ENCODE peak calls at places on chromosomes 13 and 19, in eight cellular contexts. One of them, this sample, is unnamed.

GRCh38 chr13:21208755-21209154 is 32.3 kb downstream of the MRPL57 start:
- DNase-seq in C1 segment of cervical spinal cord: no peak
- DNase-seq in activated CD4-positive, alpha-beta T cell treated with anti-CD3 and anti-CD28 coated beads, Interleukin-2, amount 50 U/mL, for 1 hour: no peak
- DNase-seq in NCI-H1417: no peak
- DNase-seq in ovary: no peak
- DNase-seq in stimulated activated CD4-positive, alpha-beta T cell treated with anti-CD3 and anti-CD28 coated beads, Interleukin-2, amount 100 ng/mL, for 48 hours: no peak
- DNase-seq in activated CD8-positive, alpha-beta T cell treated with anti-CD3 and anti-CD28 coated beads for 36 hours: no peak
- DNase-seq in myocyte: no peak
- DNase-seq in this sample: no peak

GRCh38 chr19:35805518-35806102 is 7.0 kb downstream of the PRODH2 start:
- DNase-seq in myocyte: peak
- DNase-seq in activated CD4-positive, alpha-beta T cell treated with anti-CD3 and anti-CD28 coated beads, Interleukin-2, amount 50 U/mL, for 1 hour: no peak
- DNase-seq in ovary: no peak
- DNase-seq in C1 segment of cervical spinal cord: no peak
- DNase-seq in stimulated activated CD4-positive, alpha-beta T cell treated with anti-CD3 and anti-CD28 coated beads, Interleukin-2, amount 100 ng/mL, for 48 hours: no peak
- DNase-seq in NCI-H1417: peak
- DNase-seq in activated CD8-positive, alpha-beta T cell treated with anti-CD3 and anti-CD28 coated beads for 36 hours: no peak
- DNase-seq in this sample: no peak

GRCh38 chr13:99376132-99376531 is 68.9 kb upstream of the GPR183 start:
- DNase-seq in NCI-H1417: no peak
- DNase-seq in ovary: no peak
- DNase-seq in activated CD4-positive, alpha-beta T cell treated with anti-CD3 and anti-CD28 coated beads, Interleukin-2, amount 50 U/mL, for 1 hour: no peak
- DNase-seq in myocyte: no peak
- DNase-seq in stimulated activated CD4-positive, alpha-beta T cell treated with anti-CD3 and anti-CD28 coated beads, Interleukin-2, amount 100 ng/mL, for 48 hours: no peak
- DNase-seq in activated CD8-positive, alpha-beta T cell treated with anti-CD3 and anti-CD28 coated beads for 36 hours: no peak
- DNase-seq in C1 segment of cervical spinal cord: no peak
- DNase-seq in this sample: no peak

GRCh38 chr13:28336193-28336657 is 158.7 kb downstream of the FLT1 start:
- DNase-seq in activated CD4-positive, alpha-beta T cell treated with anti-CD3 and anti-CD28 coated beads, Interleukin-2, amount 50 U/mL, for 1 hour: no peak
- DNase-seq in stimulated activated CD4-positive, alpha-beta T cell treated with anti-CD3 and anti-CD28 coated beads, Interleukin-2, amount 100 ng/mL, for 48 hours: no peak
- DNase-seq in activated CD8-positive, alpha-beta T cell treated with anti-CD3 and anti-CD28 coated beads for 36 hours: no peak
- DNase-seq in ovary: no peak
- DNase-seq in NCI-H1417: no peak
- DNase-seq in C1 segment of cervical spinal cord: no peak
- DNase-seq in myocyte: no peak
- DNase-seq in this sample: no peak

GRCh38 chr13:82654851-82655517 is 1227.3 kb downstream of the SLITRK1 start:
- DNase-seq in ovary: no peak
- DNase-seq in C1 segment of cervical spinal cord: no peak
- DNase-seq in myocyte: peak
- DNase-seq in NCI-H1417: no peak
- DNase-seq in activated CD8-positive, alpha-beta T cell treated with anti-CD3 and anti-CD28 coated beads for 36 hours: no peak
- DNase-seq in activated CD4-positive, alpha-beta T cell treated with anti-CD3 and anti-CD28 coated beads, Interleukin-2, amount 50 U/mL, for 1 hour: no peak
- DNase-seq in stimulated activated CD4-positive, alpha-beta T cell treated with anti-CD3 and anti-CD28 coated beads, Interleukin-2, amount 100 ng/mL, for 48 hours: no peak
- DNase-seq in this sample: no peak

GRCh38 chr13:43390101-43390500 is 366.7 kb downstream of the DNAJC15 start:
- DNase-seq in myocyte: no peak
- DNase-seq in C1 segment of cervical spinal cord: no peak
- DNase-seq in NCI-H1417: peak
- DNase-seq in ovary: no peak
- DNase-seq in activated CD8-positive, alpha-beta T cell treated with anti-CD3 and anti-CD28 coated beads for 36 hours: no peak
- DNase-seq in activated CD4-positive, alpha-beta T cell treated with anti-CD3 and anti-CD28 coated beads, Interleukin-2, amount 50 U/mL, for 1 hour: no peak
- DNase-seq in stimulated activated CD4-positive, alpha-beta T cell treated with anti-CD3 and anti-CD28 coated beads, Interleukin-2, amount 100 ng/mL, for 48 hours: no peak
- DNase-seq in this sample: no peak

GRCh38 chr19:47699360-47699917 is 13.8 kb upstream of the EHD2 start:
- DNase-seq in ovary: no peak
- DNase-seq in stimulated activated CD4-positive, alpha-beta T cell treated with anti-CD3 and anti-CD28 coated beads, Interleukin-2, amount 100 ng/mL, for 48 hours: peak
- DNase-seq in activated CD4-positive, alpha-beta T cell treated with anti-CD3 and anti-CD28 coated beads, Interleukin-2, amount 50 U/mL, for 1 hour: peak
- DNase-seq in C1 segment of cervical spinal cord: no peak
- DNase-seq in activated CD8-positive, alpha-beta T cell treated with anti-CD3 and anti-CD28 coated beads for 36 hours: peak
- DNase-seq in myocyte: peak
- DNase-seq in NCI-H1417: peak
- DNase-seq in this sample: no peak

GRCh38 chr19:32302778-32303177 is 42.6 kb upstream of the ZNF507 start:
- DNase-seq in activated CD8-positive, alpha-beta T cell treated with anti-CD3 and anti-CD28 coated beads for 36 hours: no peak
- DNase-seq in activated CD4-positive, alpha-beta T cell treated with anti-CD3 and anti-CD28 coated beads, Interleukin-2, amount 50 U/mL, for 1 hour: no peak
- DNase-seq in ovary: no peak
- DNase-seq in stimulated activated CD4-positive, alpha-beta T cell treated with anti-CD3 and anti-CD28 coated beads, Interleukin-2, amount 100 ng/mL, for 48 hours: no peak
- DNase-seq in NCI-H1417: no peak
- DNase-seq in myocyte: no peak
- DNase-seq in C1 segment of cervical spinal cord: no peak
- DNase-seq in this sample: no peak

GRCh38 chr19:31402529-31402928 is 53.3 kb upstream of the TSHZ3 start:
- DNase-seq in ovary: no peak
- DNase-seq in activated CD8-positive, alpha-beta T cell treated with anti-CD3 and anti-CD28 coated beads for 36 hours: no peak
- DNase-seq in C1 segment of cervical spinal cord: no peak
- DNase-seq in NCI-H1417: no peak
- DNase-seq in myocyte: no peak
- DNase-seq in activated CD4-positive, alpha-beta T cell treated with anti-CD3 and anti-CD28 coated beads, Interleukin-2, amount 50 U/mL, for 1 hour: no peak
- DNase-seq in stimulated activated CD4-positive, alpha-beta T cell treated with anti-CD3 and anti-CD28 coated beads, Interleukin-2, amount 100 ng/mL, for 48 hours: no peak
- DNase-seq in this sample: no peak

GRCh38 chr19:1302534-1303239 is 17.0 kb downstream of the EFNA2 start:
- DNase-seq in NCI-H1417: no peak
- DNase-seq in activated CD8-positive, alpha-beta T cell treated with anti-CD3 and anti-CD28 coated beads for 36 hours: no peak
- DNase-seq in ovary: no peak
- DNase-seq in activated CD4-positive, alpha-beta T cell treated with anti-CD3 and anti-CD28 coated beads, Interleukin-2, amount 50 U/mL, for 1 hour: no peak
- DNase-seq in C1 segment of cervical spinal cord: peak
- DNase-seq in myocyte: no peak
- DNase-seq in stimulated activated CD4-positive, alpha-beta T cell treated with anti-CD3 and anti-CD28 coated beads, Interleukin-2, amount 100 ng/mL, for 48 hours: no peak
- DNase-seq in this sample: no peak

GRCh38 chr13:72952529-72953141 is 106.2 kb upstream of the KLF5 start:
- DNase-seq in ovary: no peak
- DNase-seq in C1 segment of cervical spinal cord: no peak
- DNase-seq in stimulated activated CD4-positive, alpha-beta T cell treated with anti-CD3 and anti-CD28 coated beads, Interleukin-2, amount 100 ng/mL, for 48 hours: no peak
- DNase-seq in activated CD4-positive, alpha-beta T cell treated with anti-CD3 and anti-CD28 coated beads, Interleukin-2, amount 50 U/mL, for 1 hour: no peak
- DNase-seq in NCI-H1417: no peak
- DNase-seq in myocyte: peak
- DNase-seq in activated CD8-positive, alpha-beta T cell treated with anti-CD3 and anti-CD28 coated beads for 36 hours: no peak
- DNase-seq in this sample: no peak

This sample was measured in mesothelial cell of epicardium.